ENCODE peak calls at places on chromosomes 2 and 18, in six cellular contexts. One of them, this sample, is unnamed.

GRCh38 chr18:67525328-67526110 is 9.0 kb upstream of the DSEL start:
- DNase-seq in A549: peak
- DNase-seq in lower lobe of right lung: peak
- DNase-seq in AG04449: peak
- DNase-seq in fibroblast of pulmonary artery: peak
- DNase-seq in IMR-90: peak
- DNase-seq in this sample: peak

GRCh38 chr2:96164459-96165184 is 19.4 kb upstream of the DUSP2 start:
- DNase-seq in IMR-90: no peak
- DNase-seq in A549: no peak
- DNase-seq in AG04449: no peak
- DNase-seq in fibroblast of pulmonary artery: no peak
- DNase-seq in lower lobe of right lung: no peak
- DNase-seq in this sample: no peak

GRCh38 chr2:10720983-10721343 is 467 bp upstream of the ATP6V1C2 start:
- DNase-seq in lower lobe of right lung: peak
- DNase-seq in AG04449: no peak
- DNase-seq in IMR-90: no peak
- DNase-seq in fibroblast of pulmonary artery: no peak
- DNase-seq in A549: no peak
- DNase-seq in this sample: no peak

GRCh38 chr18:70044626-70045025 is 97.0 kb upstream of the CD226 start:
- DNase-seq in IMR-90: peak
- DNase-seq in A549: peak
- DNase-seq in fibroblast of pulmonary artery: peak
- DNase-seq in AG04449: peak
- DNase-seq in lower lobe of right lung: no peak
- DNase-seq in this sample: peak

GRCh38 chr18:46246101-46246500 is 141.9 kb downstream of the HAUS1 start:
- DNase-seq in AG04449: no peak
- DNase-seq in IMR-90: no peak
- DNase-seq in fibroblast of pulmonary artery: no peak
- DNase-seq in lower lobe of right lung: no peak
- DNase-seq in A549: no peak
- DNase-seq in this sample: no peak

GRCh38 chr2:238685713-238686112 is 162.2 kb upstream of the TWIST2 start:
- DNase-seq in fibroblast of pulmonary artery: no peak
- DNase-seq in A549: no peak
- DNase-seq in AG04449: no peak
- DNase-seq in IMR-90: no peak
- DNase-seq in lower lobe of right lung: no peak
- DNase-seq in this sample: no peak

GRCh38 chr2:167177196-167177595 is 288.9 kb downstream of the XIRP2 start:
- DNase-seq in IMR-90: peak
- DNase-seq in A549: no peak
- DNase-seq in lower lobe of right lung: no peak
- DNase-seq in AG04449: no peak
- DNase-seq in fibroblast of pulmonary artery: peak
- DNase-seq in this sample: no peak

GRCh38 chr2:49940616-49941015 is 786.3 kb upstream of the FSHR start:
- DNase-seq in AG04449: no peak
- DNase-seq in lower lobe of right lung: no peak
- DNase-seq in A549: no peak
- DNase-seq in IMR-90: no peak
- DNase-seq in fibroblast of pulmonary artery: no peak
- DNase-seq in this sample: no peak

GRCh38 chr2:200033939-200034338 is 78.6 kb downstream of the MAIP1 start:
- DNase-seq in IMR-90: no peak
- DNase-seq in lower lobe of right lung: no peak
- DNase-seq in fibroblast of pulmonary artery: no peak
- DNase-seq in AG04449: no peak
- DNase-seq in A549: no peak
- DNase-seq in this sample: no peak

GRCh38 chr2:101036562-101036961 is 34.5 kb downstream of the RPL31 start:
- DNase-seq in AG04449: no peak
- DNase-seq in A549: no peak
- DNase-seq in fibroblast of pulmonary artery: peak
- DNase-seq in lower lobe of right lung: no peak
- DNase-seq in IMR-90: peak
- DNase-seq in this sample: no peak

GRCh38 chr2:234556848-234557573 is 60.1 kb upstream of the ARL4C start:
- DNase-seq in IMR-90: peak
- DNase-seq in lower lobe of right lung: no peak
- DNase-seq in fibroblast of pulmonary artery: peak
- DNase-seq in A549: peak
- DNase-seq in AG04449: no peak
- DNase-seq in this sample: no peak

GRCh38 chr18:65435529-65435928 is 315.3 kb upstream of the CDH7 start:
- DNase-seq in IMR-90: no peak
- DNase-seq in AG04449: no peak
- DNase-seq in lower lobe of right lung: no peak
- DNase-seq in fibroblast of pulmonary artery: no peak
- DNase-seq in A549: no peak
- DNase-seq in this sample: no peak

GRCh38 chr18:11676867-11677266 is 12.2 kb upstream of the GNAL start:
- DNase-seq in lower lobe of right lung: no peak
- DNase-seq in IMR-90: peak
- DNase-seq in A549: peak
- DNase-seq in AG04449: no peak
- DNase-seq in fibroblast of pulmonary artery: peak
- DNase-seq in this sample: no peak

GRCh38 chr2:37168217-37168981 is 11.6 kb upstream of the EIF2AK2 start:
- DNase-seq in A549: peak
- DNase-seq in lower lobe of right lung: no peak
- DNase-seq in IMR-90: peak
- DNase-seq in AG04449: no peak
- DNase-seq in fibroblast of pulmonary artery: peak
- DNase-seq in this sample: no peak

DNA sequence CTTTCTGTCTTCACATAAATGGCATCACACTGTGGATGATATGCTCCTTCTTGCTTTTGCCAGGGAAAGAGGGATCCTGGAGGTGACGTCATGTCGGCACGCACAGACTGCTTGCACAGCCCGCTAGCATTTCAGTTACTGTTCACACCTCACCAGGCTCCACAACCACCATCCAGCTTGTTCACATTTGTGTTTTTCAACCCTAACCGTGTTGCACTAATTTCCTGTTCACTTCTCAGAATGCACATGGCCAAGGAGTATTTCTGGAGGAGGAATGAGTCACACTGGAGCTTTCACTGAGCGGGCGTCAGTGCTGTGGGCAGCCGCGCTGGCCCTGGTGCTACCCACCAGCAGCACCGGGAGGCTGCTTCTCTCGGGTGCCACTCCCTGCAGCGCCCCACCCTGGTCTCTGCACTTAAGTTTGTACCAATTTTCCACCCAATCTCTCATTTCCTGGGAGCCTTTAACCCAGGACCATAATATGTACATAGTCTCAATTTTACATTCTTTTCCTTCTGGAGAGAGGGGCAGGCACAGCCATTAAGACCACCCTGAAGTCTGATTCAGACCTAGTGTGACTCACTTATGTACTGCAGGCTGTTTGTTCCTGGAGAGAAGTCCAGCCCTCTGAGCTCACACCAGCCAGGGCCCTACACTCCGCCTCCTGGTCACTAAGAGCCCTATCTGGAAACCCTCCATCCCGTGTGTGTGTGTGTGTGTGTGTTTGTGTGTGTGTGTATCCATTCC is 65.1 kb downstream of the MBP start:
- DNase-seq in IMR-90: peak
- DNase-seq in A549: peak
- DNase-seq in AG04449: no peak
- DNase-seq in fibroblast of pulmonary artery: peak
- DNase-seq in lower lobe of right lung: peak
- DNase-seq in this sample: peak
- H3K4me3 ChIP-seq in IMR-90: no peak
- H3K4me3 ChIP-seq in A549: no peak
- H3K4me3 ChIP-seq in AG04449: no peak
- H3K4me3 ChIP-seq in fibroblast of pulmonary artery: peak
- H3K4me3 ChIP-seq in lower lobe of right lung: no peak
- H3K4me3 ChIP-seq in this sample: peak

DNA sequence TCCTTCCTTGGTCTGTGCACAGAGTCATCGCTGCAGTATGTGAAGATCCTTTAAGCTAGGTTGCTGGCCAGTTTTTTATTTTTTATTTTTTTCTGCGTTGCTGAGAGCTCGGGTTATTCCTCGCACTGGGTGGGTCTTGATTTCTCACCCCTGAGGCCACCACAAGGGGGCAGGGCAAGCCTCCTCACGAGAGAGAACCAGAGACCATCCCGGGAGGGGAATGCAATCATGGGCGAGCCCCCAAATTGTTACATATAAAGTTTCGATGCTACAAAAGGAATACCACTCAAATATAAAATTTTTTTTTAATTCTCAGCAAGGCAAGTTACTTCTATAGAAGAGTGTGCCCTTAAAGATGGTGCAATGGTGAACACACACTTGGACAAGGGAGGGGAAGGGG is 24.9 kb downstream of the HTR2B start:
- DNase-seq in fibroblast of pulmonary artery: no peak
- DNase-seq in lower lobe of right lung: no peak
- DNase-seq in IMR-90: no peak
- DNase-seq in AG04449: no peak
- DNase-seq in A549: no peak
- DNase-seq in this sample: no peak
- TF ChIP-seq CTCF in fibroblast of pulmonary artery: peak
- TF ChIP-seq CTCF in lower lobe of right lung: no peak
- TF ChIP-seq CTCF in IMR-90: peak
- TF ChIP-seq CTCF in AG04449: no peak
- TF ChIP-seq CTCF in A549: peak
- TF ChIP-seq CTCF in this sample: no peak

GRCh38 chr2:151523825-151524224 is 114.1 kb downstream of the RIF1 start:
- DNase-seq in A549: no peak
- DNase-seq in fibroblast of pulmonary artery: no peak
- DNase-seq in AG04449: peak
- DNase-seq in IMR-90: peak
- DNase-seq in lower lobe of right lung: no peak
- DNase-seq in this sample: no peak

GRCh38 chr2:151520976-151521375 is 111.3 kb downstream of the RIF1 start:
- DNase-seq in lower lobe of right lung: no peak
- DNase-seq in AG04449: no peak
- DNase-seq in fibroblast of pulmonary artery: no peak
- DNase-seq in A549: no peak
- DNase-seq in IMR-90: no peak
- DNase-seq in this sample: no peak

GRCh38 chr2:151522556-151522955 is 112.9 kb downstream of the RIF1 start:
- DNase-seq in AG04449: no peak
- DNase-seq in A549: no peak
- DNase-seq in lower lobe of right lung: no peak
- DNase-seq in fibroblast of pulmonary artery: no peak
- DNase-seq in IMR-90: no peak
- DNase-seq in this sample: no peak

GRCh38 chr2:151525872-151526271 is 116.2 kb downstream of the RIF1 start:
- DNase-seq in AG04449: no peak
- DNase-seq in lower lobe of right lung: no peak
- DNase-seq in IMR-90: no peak
- DNase-seq in A549: no peak
- DNase-seq in fibroblast of pulmonary artery: no peak
- DNase-seq in this sample: peak

DNA sequence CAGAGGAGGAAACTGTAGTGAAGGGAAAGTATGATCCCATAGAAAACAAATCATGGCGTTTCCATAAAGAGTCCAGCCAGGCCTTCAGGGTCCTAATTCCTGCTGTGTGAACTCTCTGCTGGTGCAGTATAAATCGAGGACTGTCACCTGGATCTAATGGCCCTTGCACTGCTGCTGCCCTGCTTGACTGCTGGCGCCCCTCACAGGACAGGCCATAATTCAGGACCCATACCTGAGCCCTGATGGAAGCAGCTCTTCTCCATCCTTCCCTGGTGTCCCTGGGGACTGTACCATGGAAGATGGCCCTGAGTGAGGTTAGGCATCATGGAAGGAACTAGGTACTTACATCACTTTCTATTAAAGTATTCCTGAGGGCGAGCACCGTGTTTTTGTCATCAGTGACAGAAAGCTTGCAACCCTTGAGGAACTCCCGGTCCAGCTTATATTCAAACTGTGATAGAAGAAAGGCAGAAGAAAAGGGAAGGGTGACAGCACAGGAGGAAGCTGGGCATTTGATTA is 116.9 kb downstream of the RIF1 start:
- DNase-seq in IMR-90: no peak
- DNase-seq in lower lobe of right lung: no peak
- DNase-seq in A549: no peak
- DNase-seq in AG04449: no peak
- DNase-seq in fibroblast of pulmonary artery: no peak
- DNase-seq in this sample: no peak
- H3K4me3 ChIP-seq in IMR-90: no peak
- H3K4me3 ChIP-seq in lower lobe of right lung: no peak
- H3K4me3 ChIP-seq in A549: no peak
- H3K4me3 ChIP-seq in AG04449: no peak
- H3K4me3 ChIP-seq in fibroblast of pulmonary artery: no peak
- H3K4me3 ChIP-seq in this sample: no peak

DNA sequence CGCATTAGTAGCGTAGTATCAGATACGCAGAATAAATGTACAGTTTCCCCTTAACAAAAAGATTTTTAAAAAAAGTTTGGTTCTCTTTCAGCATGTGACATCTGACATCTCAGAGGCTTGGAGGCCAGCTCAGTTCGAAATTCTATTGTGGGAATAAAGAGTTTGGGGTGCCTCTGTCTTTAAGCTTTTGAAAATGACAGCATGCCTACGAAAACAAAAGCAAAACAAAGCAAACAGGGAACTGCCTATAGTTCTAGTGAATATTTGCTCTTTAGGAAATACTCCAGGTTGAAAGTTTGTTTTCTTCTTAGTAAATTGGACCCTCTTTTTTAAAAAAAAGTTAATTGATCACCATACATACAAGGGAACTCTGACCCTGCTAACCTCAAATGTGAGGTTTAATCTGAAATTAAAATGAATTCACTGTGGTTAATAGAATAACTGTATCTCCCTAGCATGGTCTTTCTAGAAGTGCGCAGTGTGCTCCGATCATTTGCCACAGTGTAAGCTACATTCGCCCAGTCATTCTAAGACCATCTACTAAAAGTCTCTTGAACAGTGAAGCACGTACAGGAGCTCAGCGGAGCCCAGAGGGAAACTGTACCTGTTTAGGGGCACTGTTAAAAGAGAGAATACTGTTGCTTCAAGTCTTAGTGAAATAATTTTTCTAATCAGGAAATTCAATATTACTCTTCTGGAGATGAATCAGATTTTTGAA is 347.0 kb upstream of the CDH2 start:
- DNase-seq in A549: no peak
- DNase-seq in AG04449: no peak
- DNase-seq in IMR-90: no peak
- DNase-seq in fibroblast of pulmonary artery: no peak
- DNase-seq in lower lobe of right lung: no peak
- DNase-seq in this sample: no peak
- TF ChIP-seq CTCF in A549: no peak
- TF ChIP-seq CTCF in AG04449: no peak
- TF ChIP-seq CTCF in IMR-90: no peak
- TF ChIP-seq CTCF in fibroblast of pulmonary artery: no peak
- TF ChIP-seq CTCF in lower lobe of right lung: no peak
- TF ChIP-seq CTCF in this sample: no peak

DNA sequence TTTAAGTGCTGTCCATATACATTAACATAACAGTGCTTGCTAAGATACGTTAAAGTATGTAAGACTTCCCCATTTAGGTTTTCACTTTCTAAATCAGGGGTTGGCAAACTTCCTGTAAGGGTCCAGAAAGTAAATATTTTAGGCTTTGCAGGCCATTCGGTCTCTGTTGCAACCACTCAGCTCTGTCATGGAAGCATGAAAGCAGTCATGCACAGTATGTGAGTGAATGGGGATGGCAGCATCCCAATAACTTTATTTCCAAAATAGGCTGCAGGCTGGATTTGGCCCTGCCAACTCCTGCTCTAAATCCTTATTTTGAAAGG is 128.7 kb downstream of the PLA2R1 start:
- DNase-seq in fibroblast of pulmonary artery: peak
- DNase-seq in A549: no peak
- DNase-seq in AG04449: no peak
- DNase-seq in lower lobe of right lung: no peak
- DNase-seq in IMR-90: no peak
- DNase-seq in this sample: no peak
- H3K4me3 ChIP-seq in fibroblast of pulmonary artery: no peak
- H3K4me3 ChIP-seq in A549: no peak
- H3K4me3 ChIP-seq in AG04449: no peak
- H3K4me3 ChIP-seq in lower lobe of right lung: no peak
- H3K4me3 ChIP-seq in IMR-90: no peak
- H3K4me3 ChIP-seq in this sample: no peak

This sample was measured in epithelial cell of proximal tubule.